ENCODE peak calls at places on chromosome 12, in five cellular contexts. S is psoas muscle; D is CD4-positive, alpha-beta memory T cell; N is effector memory CD4-positive, alpha-beta T cell; W is naive thymus-derived CD4-positive, alpha-beta T cell. H is an unnamed sample.

GRCh38 chr12:52243774-52244614 is 11.0 kb downstream of the KRT7 start:
- DNase-seq in W (peak; percentile 25), S (peak; percentile 88), D (peak; percentile 42), N (peak; percentile 45), H (peak; percentile 81)

GRCh38 chr12:110577717-110578521 is 5.2 kb downstream of the PPTC7 start:
- DNase-seq in W (no peak), D (peak; percentile 37), S (no peak), N (no peak), H (no peak)

GRCh38 chr12:82857911-82858533 is 171.3 kb downstream of the TMTC2 start:
- DNase-seq in W (no peak), N (no peak), S (no peak), D (no peak), H (no peak)

GRCh38 chr12:92146865-92147264 is 1.2 kb upstream of the BTG1 start:
- DNase-seq in D (no peak), S (no peak), W (no peak), N (no peak), H (no peak)

GRCh38 chr12:93968518-93968917 is 179.9 kb upstream of the PLXNC1 start:
- DNase-seq in D (no peak), N (no peak), W (no peak), S (no peak), H (no peak)

GRCh38 chr12:15732341-15733061 is 56.7 kb downstream of the EPS8 start:
- DNase-seq in W (no peak), D (no peak), N (no peak), S (no peak), H (no peak)

GRCh38 chr12:77190022-77190421 is 124.7 kb upstream of the E2F7 start:
- DNase-seq in S (no peak), W (no peak), N (no peak), D (no peak), H (no peak)

GRCh38 chr12:109518820-109519665 is 41.6 kb downstream of the UBE3B start:
- DNase-seq in N (no peak), S (peak; percentile 74), W (peak; percentile 18), D (peak; percentile 52), H (peak; percentile 70)

GRCh38 chr12:7907009-7907408 is 29.0 kb downstream of the SLC2A3 start:
- DNase-seq in D (no peak), S (no peak), N (no peak), W (no peak), H (no peak)

GRCh38 chr12:124647316-124647715 is 79.9 kb upstream of the NCOR2 start:
- DNase-seq in W (no peak), D (no peak), S (peak; percentile 10), N (no peak), H (no peak)

GRCh38 chr12:32419520-32419960 is 20.2 kb downstream of the FGD4 start:
- DNase-seq in S (no peak), D (no peak), W (no peak), N (no peak), H (no peak)

GRCh38 chr12:49831717-49832116 is 3.5 kb upstream of the NCKAP5L start:
- DNase-seq in S (no peak), W (no peak), D (no peak), N (no peak), H (no peak)

GRCh38 chr12:74537126-74537706 is 419 bp upstream of the ATXN7L3B start:
- DNase-seq in W (no peak), D (peak; percentile 72), N (no peak), S (no peak), H (no peak)

GRCh38 chr12:52022841-52023181 is 16.1 kb downstream of the TAMALIN start:
- DNase-seq in S (no peak), W (no peak), N (no peak), D (no peak), H (peak; percentile 84)

GRCh38 chr12:89225401-89225800 is 126.9 kb downstream of the DUSP6 start:
- DNase-seq in N (peak; percentile 60), S (no peak), D (peak; percentile 60), W (peak; percentile 18), H (peak; percentile 71)

GRCh38 chr12:128829870-128830504 is 6.2 kb upstream of the SLC15A4 start:
- DNase-seq in S (no peak), W (no peak), D (no peak), N (no peak), H (peak; percentile 81)

GRCh38 chr12:110281549-110282342 is 699 bp downstream of the ATP2A2 start:
- DNase-seq in W (peak; percentile 40), N (peak; percentile 15), S (peak; percentile 73), D (peak; percentile 31), H (peak; percentile 92)

GRCh38 chr12:96223411-96224218 is 29.4 kb downstream of the ELK3 start:
- DNase-seq in N (no peak), D (no peak), S (no peak), W (no peak), H (no peak)

GRCh38 chr12:50985322-50985721 is 33.0 kb downstream of the HIGD1C start:
- DNase-seq in W (no peak), N (no peak), S (no peak), D (no peak), H (no peak)

GRCh38 chr12:64781374-64782029 is 22.3 kb upstream of the GNS start:
- DNase-seq in D (no peak), S (no peak), N (no peak), W (no peak), H (peak; percentile 77)

GRCh38 chr12:49189731-49190314 is 943 bp upstream of the TUBA1A start:
- DNase-seq in W (no peak), S (no peak), D (no peak), N (no peak), H (no peak)

GRCh38 chr12:90940872-90941499 is 14.0 kb downstream of the CCER1 start:
- DNase-seq in N (no peak), S (no peak), D (no peak), W (no peak), H (no peak)

GRCh38 chr12:19712041-19712440 is 272.7 kb downstream of the AEBP2 start:
- DNase-seq in S (no peak), D (no peak), W (no peak), N (no peak), H (no peak)

GRCh38 chr12:46983393-46983793 is 96.0 kb upstream of the PCED1B start:
- DNase-seq in S (no peak), W (no peak), D (no peak), N (no peak), H (no peak)

GRCh38 chr12:46977976-46978375 is 101.4 kb upstream of the PCED1B start:
- DNase-seq in D (no peak), W (no peak), N (no peak), S (no peak), H (no peak)

GRCh38 chr12:46983959-46984833 is 95.2 kb upstream of the PCED1B start:
- DNase-seq in S (no peak), D (peak; percentile 21), W (no peak), N (no peak), H (no peak)

GRCh38 chr12:46982629-46983392 is 96.6 kb upstream of the PCED1B start:
- DNase-seq in D (no peak), S (no peak), N (no peak), W (no peak), H (no peak)

DNA sequence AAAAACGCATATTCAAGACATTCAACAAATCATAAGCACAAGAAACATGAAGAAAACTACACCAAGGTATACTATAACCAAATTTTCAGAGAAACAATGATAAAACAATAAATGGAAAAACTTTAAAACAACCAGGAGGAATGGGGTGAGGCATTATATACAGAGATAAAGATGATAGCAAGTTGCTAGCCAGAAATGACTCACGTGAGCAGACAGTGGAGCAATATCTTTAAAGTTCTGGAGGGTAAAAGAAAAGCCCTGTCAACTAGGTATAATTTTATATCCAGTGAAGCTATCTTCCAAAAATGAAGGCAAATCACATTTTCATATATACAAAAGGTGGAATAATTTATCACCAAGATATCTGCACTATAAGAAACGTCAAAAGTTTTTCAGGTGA is 97.8 kb upstream of the PCED1B start:
- DNase-seq in N (no peak), D (no peak), W (no peak), S (no peak), H (no peak)
- H3K4me3 ChIP-seq in N (no peak overlapping the region), D (no peak overlapping the region), W (no peak overlapping the region), S (no peak overlapping the region), H (no peak overlapping the region)

GRCh38 chr12:66563220-66563619 is 115.7 kb downstream of the GRIP1 start:
- DNase-seq in W (no peak), N (no peak), D (no peak), S (no peak), H (no peak)
- H3K9me3 ChIP-seq in W (no peaks in the 10 kb centered on the region), N (peaks cover 3% of the 10 kb centered on the region), D (no peaks in the 10 kb centered on the region), S (peaks cover 14% of the 10 kb centered on the region), H (peaks cover 44% of the 10 kb centered on the region)

GRCh38 chr12:10211975-10212622 is 578 bp upstream of the GABARAPL1 start:
- DNase-seq in D (peak; percentile 84), N (peak; percentile 84), S (peak; percentile 99), W (peak; percentile 76), H (peak; percentile 97)
- H3K27ac ChIP-seq in D (peak overlapping the region; percentile 81), N (peak overlapping the region; percentile 88), S (peak overlapping the region; percentile 100), W (peak overlapping the region; percentile 84), H (peak overlapping the region; percentile 96)

GRCh38 chr12:54014315-54015209 is 5.8 kb downstream of the HOXC8 start:
- DNase-seq in D (no peak), N (no peak), S (peak; percentile 70), W (no peak), H (no peak)
- H3K4me3 ChIP-seq in D (no peak overlapping the region), N (no peak overlapping the region), S (peak overlapping the region; percentile 64), W (no peak overlapping the region), H (peak overlapping the region; percentile 1)

GRCh38 chr12:59234391-59234790 is 314.1 kb upstream of the LRIG3 start:
- DNase-seq in D (no peak), S (no peak), N (no peak), W (no peak), H (no peak)
- H3K9me3 ChIP-seq in D (no peaks in the 10 kb centered on the region), S (no peaks in the 10 kb centered on the region), N (no peaks in the 10 kb centered on the region), W (no peaks in the 10 kb centered on the region), H (no peaks in the 10 kb centered on the region)

H was measured in spleen.